ENCODE peak calls at places on chromosomes 4 and X, in four cellular contexts. One of them, this sample, is unnamed.

GRCh38 chr4:10115657-10116624 is 658 bp downstream of the WDR1 start:
- DNase-seq in GDM1: no peak
- DNase-seq in stimulated activated CD8-positive, alpha-beta memory T cell treated with anti-CD3 and anti-CD28 coated beads, Interleukin-12 subunit alpha, Interleukin-12 subunit beta, amount 100 ng/mL, for 4 hours: peak; percentile 46
- DNase-seq in NCI-H1092: no peak
- DNase-seq in this sample: peak; percentile 62

GRCh38 chr4:72442147-72442546 is 126.9 kb downstream of the ADAMTS3 start:
- DNase-seq in NCI-H1092: no peak
- DNase-seq in stimulated activated CD8-positive, alpha-beta memory T cell treated with anti-CD3 and anti-CD28 coated beads, Interleukin-12 subunit alpha, Interleukin-12 subunit beta, amount 100 ng/mL, for 4 hours: no peak
- DNase-seq in GDM1: no peak
- DNase-seq in this sample: no peak

GRCh38 chr4:95572304-95572991 is 23.7 kb upstream of the UNC5C start:
- DNase-seq in NCI-H1092: no peak
- DNase-seq in GDM1: peak; percentile 1
- DNase-seq in stimulated activated CD8-positive, alpha-beta memory T cell treated with anti-CD3 and anti-CD28 coated beads, Interleukin-12 subunit alpha, Interleukin-12 subunit beta, amount 100 ng/mL, for 4 hours: no peak
- DNase-seq in this sample: peak; percentile 73

GRCh38 chrX:15908891-15909290 is 54.3 kb upstream of the AP1S2 start:
- DNase-seq in stimulated activated CD8-positive, alpha-beta memory T cell treated with anti-CD3 and anti-CD28 coated beads, Interleukin-12 subunit alpha, Interleukin-12 subunit beta, amount 100 ng/mL, for 4 hours: no peak
- DNase-seq in NCI-H1092: no peak
- DNase-seq in GDM1: no peak
- DNase-seq in this sample: no peak

GRCh38 chr4:122329876-122330595 is 48.8 kb upstream of the ADAD1 start:
- DNase-seq in stimulated activated CD8-positive, alpha-beta memory T cell treated with anti-CD3 and anti-CD28 coated beads, Interleukin-12 subunit alpha, Interleukin-12 subunit beta, amount 100 ng/mL, for 4 hours: no peak
- DNase-seq in NCI-H1092: no peak
- DNase-seq in GDM1: no peak
- DNase-seq in this sample: peak; percentile 63

GRCh38 chrX:118231464-118231863 is 114.4 kb upstream of the WDR44 start:
- DNase-seq in stimulated activated CD8-positive, alpha-beta memory T cell treated with anti-CD3 and anti-CD28 coated beads, Interleukin-12 subunit alpha, Interleukin-12 subunit beta, amount 100 ng/mL, for 4 hours: no peak
- DNase-seq in GDM1: no peak
- DNase-seq in NCI-H1092: no peak
- DNase-seq in this sample: no peak

GRCh38 chrX:50827996-50828395 is 14.0 kb upstream of the SHROOM4 start:
- DNase-seq in GDM1: no peak
- DNase-seq in NCI-H1092: no peak
- DNase-seq in stimulated activated CD8-positive, alpha-beta memory T cell treated with anti-CD3 and anti-CD28 coated beads, Interleukin-12 subunit alpha, Interleukin-12 subunit beta, amount 100 ng/mL, for 4 hours: no peak
- DNase-seq in this sample: peak; percentile 83

GRCh38 chr4:169229571-169230028 is 41.2 kb downstream of the SH3RF1 start:
- DNase-seq in stimulated activated CD8-positive, alpha-beta memory T cell treated with anti-CD3 and anti-CD28 coated beads, Interleukin-12 subunit alpha, Interleukin-12 subunit beta, amount 100 ng/mL, for 4 hours: no peak
- DNase-seq in NCI-H1092: no peak
- DNase-seq in GDM1: no peak
- DNase-seq in this sample: peak; percentile 88

GRCh38 chrX:45851434-45851991 is 650.8 kb upstream of the DIPK2B start:
- DNase-seq in stimulated activated CD8-positive, alpha-beta memory T cell treated with anti-CD3 and anti-CD28 coated beads, Interleukin-12 subunit alpha, Interleukin-12 subunit beta, amount 100 ng/mL, for 4 hours: peak; percentile 39
- DNase-seq in GDM1: peak; percentile 68
- DNase-seq in NCI-H1092: peak; percentile 30
- DNase-seq in this sample: peak; percentile 89

GRCh38 chr4:76087007-76087769 is 12.7 kb downstream of the ART3 start:
- DNase-seq in stimulated activated CD8-positive, alpha-beta memory T cell treated with anti-CD3 and anti-CD28 coated beads, Interleukin-12 subunit alpha, Interleukin-12 subunit beta, amount 100 ng/mL, for 4 hours: no peak
- DNase-seq in NCI-H1092: peak; percentile 32
- DNase-seq in GDM1: peak; percentile 7
- DNase-seq in this sample: peak; percentile 38

GRCh38 chr4:162241857-162242256 is 78.1 kb upstream of the FSTL5 start:
- DNase-seq in NCI-H1092: no peak
- DNase-seq in GDM1: no peak
- DNase-seq in stimulated activated CD8-positive, alpha-beta memory T cell treated with anti-CD3 and anti-CD28 coated beads, Interleukin-12 subunit alpha, Interleukin-12 subunit beta, amount 100 ng/mL, for 4 hours: no peak
- DNase-seq in this sample: no peak

GRCh38 chr4:189136462-189136861 is 804.2 kb upstream of the FRG1 start:
- DNase-seq in stimulated activated CD8-positive, alpha-beta memory T cell treated with anti-CD3 and anti-CD28 coated beads, Interleukin-12 subunit alpha, Interleukin-12 subunit beta, amount 100 ng/mL, for 4 hours: no peak
- DNase-seq in NCI-H1092: no peak
- DNase-seq in GDM1: no peak
- DNase-seq in this sample: peak; percentile 2

GRCh38 chr4:182922551-182923284 is 5.5 kb upstream of the DCTD start:
- DNase-seq in GDM1: no peak
- DNase-seq in NCI-H1092: peak; percentile 55
- DNase-seq in stimulated activated CD8-positive, alpha-beta memory T cell treated with anti-CD3 and anti-CD28 coated beads, Interleukin-12 subunit alpha, Interleukin-12 subunit beta, amount 100 ng/mL, for 4 hours: no peak
- DNase-seq in this sample: no peak

GRCh38 chrX:137166591-137166990 is 132.8 kb upstream of the GPR101 start:
- DNase-seq in NCI-H1092: no peak
- DNase-seq in stimulated activated CD8-positive, alpha-beta memory T cell treated with anti-CD3 and anti-CD28 coated beads, Interleukin-12 subunit alpha, Interleukin-12 subunit beta, amount 100 ng/mL, for 4 hours: no peak
- DNase-seq in GDM1: no peak
- DNase-seq in this sample: no peak

This sample was measured in foreskin keratinocyte.